ENCODE peak calls at places on chromosomes 11 and 22, in four cellular contexts. Z, L, S and F are unnamed samples. For H3K79me2, the result is how much of the 10 kb centered on the place peaks cover.

GRCh38 chr11:116224154-116224888 is 548.5 kb downstream of the BUD13 start:
- DNase-seq in L (peak), S (peak), Z (peak), F (peak)

GRCh38 chr11:69195819-69196218 is 40.1 kb downstream of the SMIM38 start:
- DNase-seq in Z (no peak), S (no peak), L (no peak), F (no peak)

GRCh38 chr11:3686751-3687150 is 15.6 kb upstream of the CHRNA10 start:
- DNase-seq in S (no peak), Z (no peak), L (no peak), F (no peak)

GRCh38 chr11:33542921-33543320 is 157.7 kb downstream of the C11orf91 start:
- DNase-seq in S (peak), L (peak), Z (peak), F (peak)

GRCh38 chr11:57778318-57779037 is 16.9 kb downstream of the CTNND1 start:
- DNase-seq in S (peak), Z (no peak), L (peak), F (no peak)

GRCh38 chr11:126363706-126364245 is 8.3 kb downstream of the ST3GAL4 start:
- DNase-seq in S (no peak), L (no peak), Z (no peak), F (no peak)

GRCh38 chr22:18056802-18057474 is 20.9 kb upstream of the PEX26 start:
- DNase-seq in Z (peak), L (no peak), S (no peak), F (peak)

GRCh38 chr11:74984070-74984469 is 4.7 kb upstream of the NEU3 start:
- DNase-seq in Z (no peak), L (no peak), S (no peak), F (no peak)

GRCh38 chr11:134614141-134614540 is 202.1 kb upstream of the B3GAT1 start:
- DNase-seq in S (no peak), L (no peak), Z (no peak), F (no peak)

GRCh38 chr11:110409174-110409573 is 20.6 kb upstream of the FDX1 start:
- DNase-seq in S (no peak), Z (no peak), L (peak), F (no peak)

GRCh38 chr11:8913961-8914660 is 3.1 kb downstream of the AKIP1 start:
- DNase-seq in L (peak), S (peak), Z (peak), F (peak)

GRCh38 chr11:75107187-75107586 is 10.5 kb upstream of the OR2AT4 start:
- DNase-seq in Z (no peak), S (peak), L (no peak), F (no peak)

GRCh38 chr11:67539588-67539987 is 16.3 kb upstream of the CABP2 start:
- DNase-seq in S (no peak), Z (no peak), L (no peak), F (peak)
- H3K9ac ChIP-seq in S (no peak), Z (no peak), L (no peak), F (no peak)

GRCh38 chr11:118791015-118791960 is at the start of gene DDX6:
- DNase-seq in Z (peak), S (peak), L (peak), F (peak)

GRCh38 chr11:118792642-118793124 is 1.7 kb upstream of the DDX6 start:
- DNase-seq in Z (peak), L (peak), S (peak), F (peak)

GRCh38 chr11:118789501-118790356 is 1.2 kb downstream of the DDX6 start:
- DNase-seq in S (peak), Z (peak), L (peak), F (peak)

GRCh38 chr11:118791961-118792578 is 1.1 kb upstream of the DDX6 start:
- DNase-seq in L (no peak), Z (peak), S (peak), F (peak)

GRCh38 chr11:118790357-118791014 is 478 bp downstream of the DDX6 start:
- DNase-seq in Z (peak), L (peak), S (peak), F (peak)
- H3K79me2 ChIP-seq in Z (half or more), L (half or more), S (half or more), F (half or more)

GRCh38 chr11:68028802-68029475 is 1.5 kb upstream of the NDUFS8 start:
- DNase-seq in Z (no peak), L (peak), S (peak), F (no peak)
- H3K9ac ChIP-seq in Z (no peak), L (no peak), S (peak), F (peak)

DNA sequence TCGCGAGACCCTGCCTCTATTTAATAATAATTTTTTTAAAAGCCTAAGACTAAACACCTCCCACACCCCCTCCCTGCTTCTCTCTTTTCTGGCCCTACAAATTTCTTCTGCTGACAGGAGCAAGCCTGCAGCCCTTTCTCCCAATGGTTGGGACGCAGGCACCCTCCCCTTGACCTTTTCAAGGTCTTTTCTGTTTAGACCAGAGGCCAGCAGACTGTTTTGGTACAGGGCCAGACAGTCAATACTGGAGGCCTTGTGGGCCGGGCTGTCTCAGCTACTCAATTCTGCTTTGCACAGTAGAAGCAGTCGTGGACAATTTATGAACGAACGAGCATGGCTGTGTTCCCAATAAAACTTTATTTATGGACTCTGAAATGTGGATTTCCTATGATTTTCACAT is 92.3 kb downstream of the SCN3B start:
- DNase-seq in Z (no peak), L (no peak), S (no peak), F (no peak)
- H3K79me2 ChIP-seq in Z (under half), L (under half), S (under half), F (half or more)